ENCODE peak calls at places on chromosomes 6 and 20, in nine cellular contexts. M is SK-N-SH, G is uterus, T is esophagus squamous epithelium, S is H9, L is suprapubic skin, H is body of pancreas, F is cardiac muscle cell, I is lung. Z is an unnamed sample. For H3K9me3 and H3K27me3, the result is how much of the 10 kb centered on the place peaks cover.

GRCh38 chr6:127481628-127482027 is 22.4 kb upstream of the KIAA0408 start:
- DNase-seq in M (no peak), G (no peak), T (no peak), S (no peak), L (no peak), H (no peak), F (peak), I (no peak), Z (no peak)

GRCh38 chr6:148803979-148804378 is 57.1 kb downstream of the UST start:
- DNase-seq in M (no peak), G (no peak), T (no peak), S (no peak), L (no peak), H (no peak), F (peak), I (no peak), Z (no peak)

GRCh38 chr20:62459488-62459887 is 16.3 kb downstream of the GATA5 start:
- DNase-seq in M (no peak), G (no peak), T (no peak), S (no peak), L (no peak), H (no peak), F (no peak), I (no peak), Z (no peak)

GRCh38 chr6:143772110-143772509 is 71.0 kb upstream of the LTV1 start:
- DNase-seq in M (no peak), G (no peak), T (no peak), S (no peak), L (no peak), H (no peak), F (peak), I (no peak), Z (no peak)

GRCh38 chr6:25866011-25866410 is 8.0 kb downstream of the SLC17A3 start:
- DNase-seq in M (no peak), G (no peak), T (no peak), S (no peak), L (no peak), H (no peak), F (no peak), I (no peak), Z (no peak)

GRCh38 chr6:98946266-98946817 is 1.4 kb downstream of the FBXL4 start:
- DNase-seq in M (no peak), G (no peak), T (no peak), S (no peak), L (no peak), H (no peak), F (no peak), I (no peak), Z (no peak)

GRCh38 chr6:12892201-12892600 is 175.6 kb downstream of the PHACTR1 start:
- DNase-seq in M (peak), G (no peak), T (no peak), S (no peak), L (no peak), H (no peak), F (no peak), I (no peak), Z (no peak)

GRCh38 chr6:4447646-4448315 is 312.4 kb upstream of the ECI2 start:
- DNase-seq in M (no peak), G (no peak), T (no peak), S (no peak), L (no peak), H (no peak), F (no peak), I (no peak), Z (no peak)

GRCh38 chr20:63086421-63087235 is 79.9 kb upstream of the BHLHE23 start:
- DNase-seq in M (no peak), G (no peak), T (no peak), S (peak), L (peak), H (peak), F (no peak), I (no peak), Z (no peak)

GRCh38 chr20:36606171-36607116 is 865 bp downstream of the RAB5IF start:
- DNase-seq in M (no peak), G (no peak), T (no peak), S (no peak), L (no peak), H (peak), F (peak), I (peak), Z (peak)

GRCh38 chr20:56409521-56409920 is 2.5 kb upstream of the CASS4 start:
- DNase-seq in M (no peak), G (no peak), T (no peak), S (no peak), L (no peak), H (no peak), F (peak), I (no peak), Z (no peak)

GRCh38 chr6:156948807-156949206 is 171.6 kb downstream of the ARID1B start:
- DNase-seq in M (no peak), G (no peak), T (no peak), S (no peak), L (no peak), H (no peak), F (peak), I (no peak), Z (no peak)

GRCh38 chr20:21808863-21809664 is 103.6 kb downstream of the PAX1 start:
- DNase-seq in M (peak), G (no peak), T (no peak), S (peak), L (no peak), H (peak), F (no peak), I (no peak), Z (peak)

GRCh38 chr20:47475419-47476044 is 26.2 kb upstream of the NCOA3 start:
- DNase-seq in M (no peak), G (no peak), T (no peak), S (no peak), L (no peak), H (no peak), F (peak), I (no peak), Z (no peak)

GRCh38 chr6:105993769-105994521 is 92.2 kb upstream of the PRDM1 start:
- DNase-seq in M (peak), G (peak), T (no peak), S (no peak), L (no peak), H (no peak), F (peak), I (no peak), Z (peak)

GRCh38 chr6:27742833-27743573 is 169.2 kb downstream of the OR2B2 start:
- DNase-seq in M (no peak), G (no peak), T (no peak), S (no peak), L (no peak), H (no peak), F (no peak), I (no peak), Z (no peak)

GRCh38 chr6:47967843-47968242 is 143.2 kb downstream of the PTCHD4 start:
- DNase-seq in M (no peak), G (no peak), T (no peak), S (no peak), L (no peak), H (no peak), F (no peak), I (no peak), Z (no peak)

GRCh38 chr6:125818659-125819297 is 28.0 kb downstream of the NCOA7 start:
- DNase-seq in M (no peak), G (no peak), T (no peak), S (no peak), L (no peak), H (no peak), F (peak), I (no peak), Z (no peak)

GRCh38 chr6:39495640-39496039 is 173.1 kb upstream of the KCNK16 start:
- DNase-seq in M (no peak), G (no peak), T (no peak), S (no peak), L (no peak), H (no peak), F (no peak), I (no peak), Z (no peak)

GRCh38 chr20:21380711-21381110 is 16.6 kb downstream of the NKX2-4 start:
- DNase-seq in M (no peak), G (peak), T (no peak), S (no peak), L (no peak), H (peak), F (no peak), I (no peak), Z (no peak)

GRCh38 chr6:136790411-136791295 is 1.6 kb downstream of the MAP3K5 start:
- DNase-seq in M (no peak), G (no peak), T (no peak), S (no peak), L (no peak), H (no peak), F (no peak), I (no peak), Z (no peak)

GRCh38 chr6:127637830-127638229 is 60.9 kb downstream of the C6orf58 start:
- DNase-seq in M (no peak), G (no peak), T (no peak), S (no peak), L (no peak), H (no peak), F (peak), I (no peak), Z (no peak)

GRCh38 chr6:113939825-113940224 is 31.1 kb downstream of the HDAC2 start:
- DNase-seq in M (no peak), G (no peak), T (no peak), S (no peak), L (no peak), H (no peak), F (no peak), I (no peak), Z (no peak)

GRCh38 chr20:4592316-4593148 is 129.2 kb upstream of the PRND start:
- DNase-seq in M (peak), G (peak), T (no peak), S (peak), L (no peak), H (peak), F (peak), I (peak), Z (peak)

GRCh38 chr6:46979206-46979605 is 57.5 kb upstream of the ADGRF5 start:
- DNase-seq in M (no peak), G (no peak), T (no peak), S (no peak), L (no peak), H (no peak), F (no peak), I (no peak), Z (no peak)

GRCh38 chr6:168468046-168468445 is 27.1 kb downstream of the SMOC2 start:
- DNase-seq in M (no peak), G (no peak), T (no peak), S (no peak), L (no peak), H (no peak), F (no peak), I (no peak), Z (no peak)

GRCh38 chr6:168472363-168472762 is 31.4 kb downstream of the SMOC2 start:
- DNase-seq in M (no peak), G (no peak), T (no peak), S (no peak), L (no peak), H (no peak), F (no peak), I (no peak), Z (no peak)

GRCh38 chr6:168473197-168473596 is 32.2 kb downstream of the SMOC2 start:
- DNase-seq in M (no peak), G (no peak), T (no peak), S (no peak), L (no peak), H (no peak), F (no peak), I (no peak), Z (no peak)

GRCh38 chr6:168469198-168469943 is 28.4 kb downstream of the SMOC2 start:
- DNase-seq in M (peak), G (peak), T (no peak), S (no peak), L (no peak), H (peak), F (peak), I (no peak), Z (no peak)
- H3K9me3 ChIP-seq in M (under half), G (under half), T (under half), S (under half), L (under half), H (under half), F (under half), I (under half), Z (under half)

DNA sequence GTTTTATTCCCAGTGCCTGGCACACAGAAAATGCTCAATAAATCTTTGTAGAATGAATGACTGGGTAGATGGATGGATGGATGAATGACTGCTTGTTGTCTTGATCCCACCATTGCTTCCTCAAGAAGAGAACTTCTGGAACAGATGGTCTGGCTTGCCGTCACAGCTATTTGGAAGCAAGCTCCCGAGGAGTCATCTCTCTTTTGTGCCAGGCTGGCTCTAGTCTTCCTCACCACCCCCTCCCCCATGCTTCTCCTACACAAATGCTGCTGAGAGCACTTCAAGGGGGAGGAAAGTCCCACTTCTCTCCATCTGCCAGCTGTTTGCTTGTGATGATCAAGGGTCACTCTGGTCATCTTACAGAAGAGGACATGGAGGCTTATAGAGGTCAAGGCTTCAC is 11.6 kb upstream of the KCNG1 start:
- DNase-seq in M (no peak), G (no peak), T (no peak), S (no peak), L (no peak), H (no peak), F (no peak), I (no peak), Z (no peak)
- H3K27me3 ChIP-seq in M (under half), G (under half), T (under half), S (under half), L (half or more), H (under half), F (under half), I (under half), Z (under half)

GRCh38 chr20:49280463-49281058 is 2.7 kb upstream of the ZNFX1 start:
- DNase-seq in M (no peak), G (no peak), T (no peak), S (no peak), L (no peak), H (no peak), F (no peak), I (no peak), Z (peak)
- H3K9me3 ChIP-seq in M (under half), G (under half), T (under half), S (under half), L (under half), H (under half), F (under half), I (under half), Z (under half)

GRCh38 chr20:40698744-40699143 is 9.7 kb upstream of the MAFB start:
- DNase-seq in M (no peak), G (no peak), T (no peak), S (no peak), L (no peak), H (no peak), F (no peak), I (no peak), Z (no peak)

GRCh38 chr20:40694246-40694645 is 5.2 kb upstream of the MAFB start:
- DNase-seq in M (no peak), G (no peak), T (no peak), S (no peak), L (no peak), H (no peak), F (no peak), I (no peak), Z (no peak)

GRCh38 chr20:40698281-40698680 is 9.2 kb upstream of the MAFB start:
- DNase-seq in M (no peak), G (no peak), T (no peak), S (no peak), L (no peak), H (no peak), F (no peak), I (no peak), Z (no peak)

GRCh38 chr20:40695214-40695613 is 6.2 kb upstream of the MAFB start:
- DNase-seq in M (no peak), G (no peak), T (no peak), S (no peak), L (no peak), H (no peak), F (no peak), I (no peak), Z (no peak)

GRCh38 chr20:40697466-40697987 is 8.5 kb upstream of the MAFB start:
- DNase-seq in M (no peak), G (no peak), T (no peak), S (no peak), L (no peak), H (no peak), F (no peak), I (no peak), Z (no peak)
- H3K27me3 ChIP-seq in M (under half), G (under half), T (under half), S (under half), L (under half), H (under half), F (half or more), I (under half), Z (under half)

DNA sequence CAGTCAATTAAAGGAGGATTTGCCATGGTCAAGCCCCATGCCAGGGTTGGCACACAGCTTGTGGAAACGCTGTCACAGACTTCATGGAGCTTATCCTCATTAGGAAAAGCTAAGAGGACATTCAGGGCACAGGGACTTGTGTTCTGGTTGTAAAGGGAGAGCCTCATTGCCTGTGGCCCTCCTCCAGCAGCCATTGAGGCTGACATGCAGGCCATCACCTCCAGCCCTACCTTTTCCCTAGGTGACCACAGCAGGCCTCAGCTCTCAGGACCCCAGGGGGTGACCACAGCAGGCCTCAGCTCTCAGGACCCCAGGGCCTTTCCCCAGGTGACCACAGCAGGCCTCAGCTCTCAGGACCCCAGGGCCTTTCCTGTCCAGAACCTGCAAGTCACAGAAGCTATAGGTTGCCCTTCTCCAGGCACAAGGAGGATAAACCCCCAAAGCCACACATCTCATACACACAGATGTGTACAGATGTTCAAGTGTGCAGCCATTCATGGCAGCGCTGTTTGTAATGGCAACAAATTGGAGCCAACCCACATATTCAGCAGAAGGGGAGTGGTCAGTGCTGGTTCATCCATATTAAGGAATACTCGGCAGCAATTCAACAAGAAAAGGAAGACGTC is 26.1 kb downstream of the DUSP22 start:
- DNase-seq in M (no peak), G (no peak), T (no peak), S (no peak), L (no peak), H (peak), F (no peak), I (no peak), Z (no peak)
- H3K9me3 ChIP-seq in M (under half), G (under half), T (under half), S (half or more), L (under half), H (under half), F (under half), I (under half), Z (under half)

DNA sequence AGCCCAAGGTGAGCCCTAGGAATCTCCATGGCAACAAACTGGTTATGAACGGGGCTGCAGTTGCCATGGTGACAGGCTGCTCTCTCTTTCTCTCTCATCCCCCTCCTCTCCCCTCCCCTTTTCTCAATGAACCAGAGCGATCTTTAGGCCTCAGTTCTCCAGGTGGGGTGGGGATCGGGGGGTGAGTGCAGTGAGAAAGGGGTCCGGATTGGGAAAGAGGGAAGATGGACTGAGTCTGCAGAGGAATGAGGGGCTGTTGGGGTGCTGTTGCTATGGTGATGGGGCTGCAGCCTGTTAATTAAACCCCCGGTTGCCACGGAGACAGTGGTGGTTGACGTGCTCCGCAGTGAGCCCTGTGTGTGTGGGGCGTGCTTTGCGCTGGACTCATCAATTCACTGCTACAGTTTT is 3.6 kb upstream of the SLC12A5 start:
- DNase-seq in M (peak), G (no peak), T (no peak), S (no peak), L (no peak), H (no peak), F (no peak), I (no peak), Z (no peak)
- H3K27me3 ChIP-seq in M (under half), G (under half), T (under half), S (under half), L (half or more), H (under half), F (half or more), I (under half), Z (under half)

GRCh38 chr20:29876911-29877285 is 1380.6 kb upstream of the DEFB115 start:
- DNase-seq in M (peak), G (no peak), T (no peak), S (no peak), L (no peak), H (no peak), F (no peak), I (no peak), Z (no peak)

GRCh38 chr20:29873946-29874345 is 1383.5 kb upstream of the DEFB115 start:
- DNase-seq in M (peak), G (no peak), T (no peak), S (peak), L (peak), H (peak), F (peak), I (no peak), Z (peak)

GRCh38 chr20:29878281-29878741 is 1379.2 kb upstream of the DEFB115 start:
- DNase-seq in M (peak), G (no peak), T (no peak), S (no peak), L (peak), H (no peak), F (peak), I (no peak), Z (no peak)

GRCh38 chr20:29874476-29875202 is 1382.8 kb upstream of the DEFB115 start:
- DNase-seq in M (peak), G (no peak), T (no peak), S (no peak), L (no peak), H (no peak), F (no peak), I (no peak), Z (no peak)

GRCh38 chr20:29878777-29879442 is 1378.6 kb upstream of the DEFB115 start:
- DNase-seq in M (peak), G (no peak), T (no peak), S (no peak), L (peak), H (no peak), F (no peak), I (no peak), Z (no peak)
- H3K9me3 ChIP-seq in M (under half), G (under half), T (under half), S (half or more), L (under half), H (under half), F (under half), I (under half), Z (under half)

DNA sequence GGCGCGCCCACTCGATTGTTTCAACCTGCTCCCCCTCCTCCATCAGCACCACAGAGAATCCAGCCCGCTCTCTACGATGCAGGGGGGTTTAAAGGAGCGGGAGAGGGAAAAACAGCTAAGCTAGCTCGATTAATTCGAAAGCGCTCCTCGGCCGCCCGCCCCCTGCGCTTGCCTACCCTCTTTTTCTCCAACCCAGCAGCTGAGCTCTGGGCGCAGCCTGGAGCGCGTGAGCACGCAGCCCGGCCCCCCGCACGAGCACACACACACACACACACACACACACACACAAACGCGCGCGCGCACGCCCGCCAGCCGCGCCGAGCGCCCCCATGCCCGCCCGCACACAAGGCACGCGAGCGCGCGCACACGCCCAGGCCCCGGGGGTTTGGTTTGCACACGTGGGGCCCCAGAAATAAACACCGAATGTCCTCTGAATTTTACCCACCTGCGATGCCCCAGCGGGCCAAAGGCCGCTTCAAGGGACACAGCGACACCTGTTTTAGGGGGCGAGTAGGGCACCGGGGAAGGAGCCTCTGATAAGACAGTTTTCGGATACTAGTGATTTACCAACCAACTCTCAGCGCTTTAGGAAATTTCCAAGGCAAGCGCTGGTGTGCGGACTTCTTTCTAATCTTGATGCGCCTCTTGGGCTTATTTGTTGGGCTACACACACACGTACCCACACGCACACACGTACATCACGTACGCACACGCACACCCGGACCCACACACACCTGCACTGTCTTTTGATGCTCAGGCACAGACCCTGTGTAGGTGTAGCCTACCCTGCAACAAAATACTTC is 787 bp upstream of the NRN1 start:
- DNase-seq in M (peak), G (no peak), T (no peak), S (peak), L (peak), H (no peak), F (no peak), I (no peak), Z (peak)
- H3K27me3 ChIP-seq in M (half or more), G (half or more), T (under half), S (under half), L (half or more), H (half or more), F (half or more), I (under half), Z (under half)

Z was measured in HAP-1.